ENCODE peak calls at places on chromosome X, in eight cellular contexts. B is RWPE1; U is A172; J is T-cell; F is activated CD4-positive, alpha-beta T cell treated with anti-CD3 and anti-CD28 coated beads, Interleukin-2, amount 10 ng/mL, durations not matched to agents 7 days and 5 days; S is ascending aorta; P is foreskin fibroblast; N is KG1. Q is an unnamed sample.

GRCh38 chrX:78384486-78384885 is 57.1 kb upstream of the CYSLTR1 start:
- DNase-seq in U (no peak), F (no peak), J (no peak), P (peak), S (no peak), B (no peak), N (no peak), Q (peak)

GRCh38 chrX:153775293-153775595 is 5.6 kb upstream of the SRPK3 start:
- DNase-seq in U (no peak), N (no peak), P (no peak), B (no peak), F (no peak), S (no peak), J (no peak), Q (no peak)

GRCh38 chrX:21408776-21409175 is 34.6 kb downstream of the CNKSR2 start:
- DNase-seq in S (no peak), N (no peak), J (no peak), P (no peak), F (no peak), B (no peak), U (no peak), Q (no peak)

GRCh38 chrX:136273986-136274385 is 22.8 kb upstream of the MAP7D3 start:
- DNase-seq in B (no peak), J (no peak), P (no peak), F (no peak), S (no peak), U (no peak), N (no peak), Q (no peak)

GRCh38 chrX:107755721-107756120 is 19.9 kb downstream of the TSC22D3 start:
- DNase-seq in S (no peak), J (no peak), N (no peak), U (no peak), P (no peak), B (no peak), F (no peak), Q (no peak)

GRCh38 chrX:120224388-120224787 is 26.2 kb upstream of the ZBTB33 start:
- DNase-seq in B (no peak), J (no peak), U (no peak), N (no peak), S (no peak), P (no peak), F (no peak), Q (no peak)

GRCh38 chrX:344371-344901 is 25.8 kb upstream of the GTPBP6 start:
- DNase-seq in N (no peak), B (no peak), S (peak), F (no peak), P (no peak), U (no peak), J (no peak), Q (no peak)

GRCh38 chrX:111467896-111468295 is 43.5 kb upstream of the SERTM2 start:
- DNase-seq in U (no peak), S (no peak), J (no peak), P (no peak), B (no peak), F (no peak), N (no peak), Q (no peak)

GRCh38 chrX:20521245-20521644 is 254.5 kb upstream of the RPS6KA3 start:
- DNase-seq in J (no peak), F (no peak), P (peak), B (no peak), N (no peak), U (peak), S (no peak), Q (peak)

GRCh38 chrX:10365532-10366265 is 208.9 kb downstream of the CLCN4 start:
- DNase-seq in P (no peak), J (no peak), F (no peak), B (no peak), U (no peak), S (no peak), N (no peak), Q (no peak)

GRCh38 chrX:69066021-69066757 is 99.1 kb downstream of the PJA1 start:
- DNase-seq in U (no peak), N (no peak), S (peak), B (no peak), F (no peak), P (no peak), J (no peak), Q (no peak)

GRCh38 chrX:120308558-120308957 is 2.7 kb downstream of the TMEM255A start:
- DNase-seq in J (no peak), B (no peak), P (peak), U (no peak), F (no peak), N (no peak), S (no peak), Q (no peak)

GRCh38 chrX:96204928-96205327 is 479.7 kb upstream of the DIAPH2 start:
- DNase-seq in P (no peak), S (no peak), U (no peak), N (no peak), B (no peak), J (no peak), F (no peak), Q (no peak)

GRCh38 chrX:52277666-52278065 is 91.2 kb upstream of the XAGE2 start:
- DNase-seq in B (no peak), P (no peak), F (no peak), U (no peak), N (no peak), J (no peak), S (no peak), Q (no peak)

GRCh38 chrX:19990225-19990518 is 689 bp downstream of the BCLAF3 start:
- DNase-seq in S (no peak), B (peak), U (peak), J (peak), F (peak), P (peak), N (no peak), Q (peak)

GRCh38 chrX:141278306-141278705 is 36.0 kb upstream of the SPANXC start:
- DNase-seq in U (no peak), F (no peak), N (no peak), P (peak), J (no peak), B (peak), S (no peak), Q (peak)

GRCh38 chrX:131729295-131729694 is 185.4 kb downstream of the OR13H1 start:
- DNase-seq in J (no peak), F (no peak), B (no peak), S (peak), U (no peak), P (no peak), N (no peak), Q (peak)

GRCh38 chrX:115449742-115450141 is 111.2 kb upstream of the PLS3 start:
- DNase-seq in F (no peak), P (peak), S (no peak), N (no peak), J (no peak), B (no peak), U (no peak), Q (peak)

GRCh38 chrX:150438165-150438564 is 75.0 kb downstream of the MAMLD1 start:
- DNase-seq in S (no peak), U (no peak), B (no peak), F (no peak), N (no peak), P (no peak), J (no peak), Q (peak)

GRCh38 chrX:48021026-48021900 is 14.5 kb downstream of the SPACA5 start:
- DNase-seq in U (peak), S (peak), F (peak), N (peak), J (peak), P (peak), B (peak), Q (peak)

GRCh38 chrX:135421932-135422809 is at the start of gene SMIM10L2A:
- DNase-seq in F (no peak), S (no peak), B (no peak), J (peak), U (no peak), P (no peak), N (no peak), Q (no peak)

GRCh38 chrX:46152756-46153155 is 392.5 kb downstream of the ZNF674 start:
- DNase-seq in P (no peak), N (no peak), B (no peak), U (no peak), S (no peak), F (no peak), J (no peak), Q (no peak)